ENCODE peak calls at places on chromosomes 11 and 22, in ten cellular contexts. One of them, this sample, is unnamed.
A peak's percentile ranks its signal among the peaks of the same experiment; 100 is the strongest.

GRCh38 chr11:48087974-48088681 is 107.8 kb downstream of the PTPRJ start:
- DNase-seq in mesothelial cell of epicardium: no peak
- DNase-seq in thoracic aorta: no peak
- DNase-seq in GM13976: no peak
- DNase-seq in brain microvascular endothelial cell: no peak
- DNase-seq in cardiac fibroblast: no peak
- DNase-seq in CD8-positive, alpha-beta T cell: no peak
- DNase-seq in left ventricle myocardium inferior: peak; percentile 46
- DNase-seq in neural crest cell: no peak
- DNase-seq in tibial nerve: no peak
- DNase-seq in this sample: no peak

GRCh38 chr22:46026907-46027218 is 49.9 kb upstream of the WNT7B start:
- DNase-seq in mesothelial cell of epicardium: no peak
- DNase-seq in thoracic aorta: no peak
- DNase-seq in GM13976: no peak
- DNase-seq in brain microvascular endothelial cell: no peak
- DNase-seq in cardiac fibroblast: no peak
- DNase-seq in CD8-positive, alpha-beta T cell: no peak
- DNase-seq in left ventricle myocardium inferior: no peak
- DNase-seq in neural crest cell: no peak
- DNase-seq in tibial nerve: no peak
- DNase-seq in this sample: no peak

GRCh38 chr22:39839917-39840510 is 53.5 kb downstream of the ENTHD1 start:
- DNase-seq in mesothelial cell of epicardium: no peak
- DNase-seq in thoracic aorta: no peak
- DNase-seq in GM13976: peak; percentile 28
- DNase-seq in brain microvascular endothelial cell: no peak
- DNase-seq in cardiac fibroblast: no peak
- DNase-seq in CD8-positive, alpha-beta T cell: peak; percentile 20
- DNase-seq in left ventricle myocardium inferior: no peak
- DNase-seq in neural crest cell: no peak
- DNase-seq in tibial nerve: no peak
- DNase-seq in this sample: no peak

GRCh38 chr11:10158461-10158860 is 135.6 kb downstream of the SBF2 start:
- DNase-seq in mesothelial cell of epicardium: no peak
- DNase-seq in thoracic aorta: no peak
- DNase-seq in GM13976: no peak
- DNase-seq in brain microvascular endothelial cell: no peak
- DNase-seq in cardiac fibroblast: no peak
- DNase-seq in CD8-positive, alpha-beta T cell: no peak
- DNase-seq in left ventricle myocardium inferior: no peak
- DNase-seq in neural crest cell: no peak
- DNase-seq in tibial nerve: no peak
- DNase-seq in this sample: no peak

GRCh38 chr22:39422721-39423120 is 23.1 kb downstream of the TAB1 start:
- DNase-seq in mesothelial cell of epicardium: no peak
- DNase-seq in thoracic aorta: no peak
- DNase-seq in GM13976: no peak
- DNase-seq in brain microvascular endothelial cell: no peak
- DNase-seq in cardiac fibroblast: no peak
- DNase-seq in CD8-positive, alpha-beta T cell: no peak
- DNase-seq in left ventricle myocardium inferior: no peak
- DNase-seq in neural crest cell: no peak
- DNase-seq in tibial nerve: no peak
- DNase-seq in this sample: peak; percentile 12

GRCh38 chr11:63915961-63916836 is 765 bp downstream of the RCOR2 start:
- DNase-seq in mesothelial cell of epicardium: no peak
- DNase-seq in thoracic aorta: no peak
- DNase-seq in GM13976: peak; percentile 74
- DNase-seq in brain microvascular endothelial cell: no peak
- DNase-seq in cardiac fibroblast: no peak
- DNase-seq in CD8-positive, alpha-beta T cell: peak; percentile 28
- DNase-seq in left ventricle myocardium inferior: peak; percentile 58
- DNase-seq in neural crest cell: peak; percentile 86
- DNase-seq in tibial nerve: peak; percentile 24
- DNase-seq in this sample: no peak

GRCh38 chr11:20249313-20249873 is 89.1 kb upstream of the DBX1 start:
- DNase-seq in mesothelial cell of epicardium: no peak
- DNase-seq in thoracic aorta: no peak
- DNase-seq in GM13976: no peak
- DNase-seq in brain microvascular endothelial cell: no peak
- DNase-seq in cardiac fibroblast: no peak
- DNase-seq in CD8-positive, alpha-beta T cell: no peak
- DNase-seq in left ventricle myocardium inferior: no peak
- DNase-seq in neural crest cell: no peak
- DNase-seq in tibial nerve: no peak
- DNase-seq in this sample: no peak

GRCh38 chr22:49329636-49330035 is 498.0 kb downstream of the BRD1 start:
- DNase-seq in mesothelial cell of epicardium: peak; percentile 6
- DNase-seq in thoracic aorta: no peak
- DNase-seq in GM13976: no peak
- DNase-seq in brain microvascular endothelial cell: no peak
- DNase-seq in cardiac fibroblast: no peak
- DNase-seq in CD8-positive, alpha-beta T cell: no peak
- DNase-seq in left ventricle myocardium inferior: no peak
- DNase-seq in neural crest cell: no peak
- DNase-seq in tibial nerve: no peak
- DNase-seq in this sample: peak; percentile 44

GRCh38 chr11:75350743-75351540 is 519 bp downstream of the ARRB1 start:
- DNase-seq in mesothelial cell of epicardium: peak; percentile 44
- DNase-seq in thoracic aorta: no peak
- DNase-seq in GM13976: no peak
- DNase-seq in brain microvascular endothelial cell: no peak
- DNase-seq in cardiac fibroblast: no peak
- DNase-seq in CD8-positive, alpha-beta T cell: peak; percentile 38
- DNase-seq in left ventricle myocardium inferior: peak; percentile 59
- DNase-seq in neural crest cell: no peak
- DNase-seq in tibial nerve: no peak
- DNase-seq in this sample: no peak

GRCh38 chr11:42951266-42951665 is 360.5 kb upstream of the API5 start:
- DNase-seq in mesothelial cell of epicardium: no peak
- DNase-seq in thoracic aorta: no peak
- DNase-seq in GM13976: no peak
- DNase-seq in brain microvascular endothelial cell: no peak
- DNase-seq in cardiac fibroblast: no peak
- DNase-seq in CD8-positive, alpha-beta T cell: no peak
- DNase-seq in left ventricle myocardium inferior: no peak
- DNase-seq in neural crest cell: no peak
- DNase-seq in tibial nerve: no peak
- DNase-seq in this sample: no peak

GRCh38 chr11:93537767-93538261 is 5.4 kb downstream of the SMCO4 start:
- DNase-seq in mesothelial cell of epicardium: no peak
- DNase-seq in thoracic aorta: peak; percentile 20
- DNase-seq in GM13976: no peak
- DNase-seq in brain microvascular endothelial cell: no peak
- DNase-seq in cardiac fibroblast: no peak
- DNase-seq in CD8-positive, alpha-beta T cell: no peak
- DNase-seq in left ventricle myocardium inferior: no peak
- DNase-seq in neural crest cell: no peak
- DNase-seq in tibial nerve: peak; percentile 52
- DNase-seq in this sample: no peak

GRCh38 chr11:108733479-108734116 is 68.7 kb downstream of the DDX10 start:
- DNase-seq in mesothelial cell of epicardium: no peak
- DNase-seq in thoracic aorta: no peak
- DNase-seq in GM13976: peak; percentile 38
- DNase-seq in brain microvascular endothelial cell: peak; percentile 62
- DNase-seq in cardiac fibroblast: peak; percentile 47
- DNase-seq in CD8-positive, alpha-beta T cell: no peak
- DNase-seq in left ventricle myocardium inferior: no peak
- DNase-seq in neural crest cell: no peak
- DNase-seq in tibial nerve: no peak
- DNase-seq in this sample: no peak

GRCh38 chr22:46262449-46263207 is 515 bp downstream of the PKDREJ start:
- DNase-seq in mesothelial cell of epicardium: no peak
- DNase-seq in thoracic aorta: no peak
- DNase-seq in GM13976: no peak
- DNase-seq in brain microvascular endothelial cell: peak; percentile 30
- DNase-seq in cardiac fibroblast: peak; percentile 54
- DNase-seq in CD8-positive, alpha-beta T cell: peak; percentile 33
- DNase-seq in left ventricle myocardium inferior: peak; percentile 72
- DNase-seq in neural crest cell: peak; percentile 33
- DNase-seq in tibial nerve: peak; percentile 52
- DNase-seq in this sample: no peak

GRCh38 chr22:43592470-43592869 is 180.7 kb downstream of the MPPED1 start:
- DNase-seq in mesothelial cell of epicardium: no peak
- DNase-seq in thoracic aorta: no peak
- DNase-seq in GM13976: no peak
- DNase-seq in brain microvascular endothelial cell: no peak
- DNase-seq in cardiac fibroblast: peak; percentile 3
- DNase-seq in CD8-positive, alpha-beta T cell: no peak
- DNase-seq in left ventricle myocardium inferior: no peak
- DNase-seq in neural crest cell: peak; percentile 16
- DNase-seq in tibial nerve: no peak
- DNase-seq in this sample: no peak
- TF ChIP-seq CTCF in mesothelial cell of epicardium: no peak
- TF ChIP-seq CTCF in thoracic aorta: no peak
- TF ChIP-seq CTCF in GM13976: no peak
- TF ChIP-seq CTCF in brain microvascular endothelial cell: no peak
- TF ChIP-seq CTCF in cardiac fibroblast: no peak
- TF ChIP-seq CTCF in CD8-positive, alpha-beta T cell: no peak
- TF ChIP-seq CTCF in left ventricle myocardium inferior: peak; percentile 17
- TF ChIP-seq CTCF in neural crest cell: peak; percentile 36
- TF ChIP-seq CTCF in tibial nerve: no peak
- TF ChIP-seq CTCF in this sample: no peak

DNA sequence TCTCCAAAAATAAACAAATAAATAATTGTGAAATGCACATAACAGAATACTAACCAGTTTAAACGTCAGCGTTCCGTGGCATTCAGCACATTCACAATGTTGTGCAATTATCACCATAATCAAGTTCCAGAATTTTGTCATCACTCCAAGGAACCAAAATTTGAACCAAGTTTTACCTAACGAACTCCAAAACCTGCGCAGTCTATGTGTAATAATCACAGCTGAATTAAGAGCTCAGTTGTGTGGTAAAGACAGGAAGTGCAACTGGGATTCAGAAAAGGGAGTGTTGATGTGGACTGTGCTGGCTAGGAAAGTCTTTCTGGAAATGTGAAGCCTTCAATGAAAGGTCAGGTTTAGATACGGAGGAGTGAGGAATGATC is 5.4 kb upstream of the MCAM start:
- DNase-seq in mesothelial cell of epicardium: no peak
- DNase-seq in thoracic aorta: no peak
- DNase-seq in GM13976: no peak
- DNase-seq in brain microvascular endothelial cell: no peak
- DNase-seq in cardiac fibroblast: peak; percentile 52
- DNase-seq in CD8-positive, alpha-beta T cell: no peak
- DNase-seq in left ventricle myocardium inferior: no peak
- DNase-seq in neural crest cell: no peak
- DNase-seq in tibial nerve: no peak
- DNase-seq in this sample: no peak
- TF ChIP-seq CTCF in mesothelial cell of epicardium: no peak
- TF ChIP-seq CTCF in thoracic aorta: peak; percentile 6
- TF ChIP-seq CTCF in GM13976: no peak
- TF ChIP-seq CTCF in brain microvascular endothelial cell: peak; percentile 8
- TF ChIP-seq CTCF in cardiac fibroblast: peak; percentile 30
- TF ChIP-seq CTCF in CD8-positive, alpha-beta T cell: no peak
- TF ChIP-seq CTCF in left ventricle myocardium inferior: peak; percentile 18
- TF ChIP-seq CTCF in neural crest cell: no peak
- TF ChIP-seq CTCF in tibial nerve: no peak
- TF ChIP-seq CTCF in this sample: no peak

DNA sequence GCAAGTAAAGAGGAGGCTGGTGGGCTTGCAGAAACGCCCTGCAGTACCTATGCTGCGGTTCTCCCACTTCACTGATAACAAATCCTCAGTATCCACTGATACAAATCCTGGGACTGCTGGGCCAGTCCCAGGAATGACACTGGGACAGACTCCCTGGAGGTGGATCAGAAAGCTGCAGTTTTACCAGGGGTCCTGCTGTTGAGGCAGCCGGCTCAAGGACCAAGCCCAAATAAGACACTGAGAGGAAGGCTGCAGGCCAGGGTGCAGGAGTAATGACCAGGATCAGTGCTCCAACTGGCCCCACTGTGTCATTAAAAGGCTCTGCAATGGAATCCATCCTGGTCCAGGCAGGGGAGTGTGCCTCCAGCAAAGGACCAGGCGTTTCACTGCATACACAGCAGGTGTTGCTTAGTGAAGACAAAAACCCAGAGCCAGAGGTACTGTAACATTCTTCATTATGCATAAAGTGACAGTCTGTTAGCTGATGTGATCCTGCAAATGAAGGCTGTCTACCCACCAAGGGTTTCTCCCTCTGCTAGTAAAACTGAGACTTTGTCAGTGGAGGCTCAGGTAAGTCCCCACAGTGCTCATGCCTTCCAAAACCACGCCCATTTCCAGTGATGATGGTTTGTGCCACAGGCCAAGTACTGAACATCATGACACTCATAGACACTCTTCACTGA is 1.4 kb upstream of the C22orf39 start:
- DNase-seq in mesothelial cell of epicardium: no peak
- DNase-seq in thoracic aorta: no peak
- DNase-seq in GM13976: peak; percentile 49
- DNase-seq in brain microvascular endothelial cell: no peak
- DNase-seq in cardiac fibroblast: no peak
- DNase-seq in CD8-positive, alpha-beta T cell: no peak
- DNase-seq in left ventricle myocardium inferior: no peak
- DNase-seq in neural crest cell: no peak
- DNase-seq in tibial nerve: no peak
- DNase-seq in this sample: no peak
- TF ChIP-seq CTCF in mesothelial cell of epicardium: no peak
- TF ChIP-seq CTCF in thoracic aorta: no peak
- TF ChIP-seq CTCF in GM13976: no peak
- TF ChIP-seq CTCF in brain microvascular endothelial cell: no peak
- TF ChIP-seq CTCF in cardiac fibroblast: no peak
- TF ChIP-seq CTCF in CD8-positive, alpha-beta T cell: no peak
- TF ChIP-seq CTCF in left ventricle myocardium inferior: no peak
- TF ChIP-seq CTCF in neural crest cell: no peak
- TF ChIP-seq CTCF in tibial nerve: no peak
- TF ChIP-seq CTCF in this sample: no peak

GRCh38 chr11:124623861-124624525 is 1.3 kb downstream of the TBRG1 start:
- DNase-seq in mesothelial cell of epicardium: no peak
- DNase-seq in thoracic aorta: no peak
- DNase-seq in GM13976: no peak
- DNase-seq in brain microvascular endothelial cell: no peak
- DNase-seq in cardiac fibroblast: no peak
- DNase-seq in CD8-positive, alpha-beta T cell: no peak
- DNase-seq in left ventricle myocardium inferior: no peak
- DNase-seq in neural crest cell: no peak
- DNase-seq in tibial nerve: no peak
- DNase-seq in this sample: no peak

GRCh38 chr11:124625504-124626168 is 3.0 kb downstream of the TBRG1 start:
- DNase-seq in mesothelial cell of epicardium: no peak
- DNase-seq in thoracic aorta: no peak
- DNase-seq in GM13976: no peak
- DNase-seq in brain microvascular endothelial cell: no peak
- DNase-seq in cardiac fibroblast: no peak
- DNase-seq in CD8-positive, alpha-beta T cell: no peak
- DNase-seq in left ventricle myocardium inferior: no peak
- DNase-seq in neural crest cell: no peak
- DNase-seq in tibial nerve: no peak
- DNase-seq in this sample: no peak

GRCh38 chr11:124618863-124619262 is 3.8 kb upstream of the TBRG1 start:
- DNase-seq in mesothelial cell of epicardium: no peak
- DNase-seq in thoracic aorta: no peak
- DNase-seq in GM13976: no peak
- DNase-seq in brain microvascular endothelial cell: no peak
- DNase-seq in cardiac fibroblast: no peak
- DNase-seq in CD8-positive, alpha-beta T cell: no peak
- DNase-seq in left ventricle myocardium inferior: no peak
- DNase-seq in neural crest cell: no peak
- DNase-seq in tibial nerve: no peak
- DNase-seq in this sample: no peak

GRCh38 chr11:124627546-124627945 is 4.9 kb downstream of the TBRG1 start:
- DNase-seq in mesothelial cell of epicardium: no peak
- DNase-seq in thoracic aorta: no peak
- DNase-seq in GM13976: no peak
- DNase-seq in brain microvascular endothelial cell: no peak
- DNase-seq in cardiac fibroblast: no peak
- DNase-seq in CD8-positive, alpha-beta T cell: no peak
- DNase-seq in left ventricle myocardium inferior: no peak
- DNase-seq in neural crest cell: no peak
- DNase-seq in tibial nerve: no peak
- DNase-seq in this sample: no peak

GRCh38 chr11:124622531-124623451 is at the start of gene TBRG1:
- DNase-seq in mesothelial cell of epicardium: peak; percentile 82
- DNase-seq in thoracic aorta: peak; percentile 73
- DNase-seq in GM13976: peak; percentile 92
- DNase-seq in brain microvascular endothelial cell: peak; percentile 84
- DNase-seq in cardiac fibroblast: peak; percentile 93
- DNase-seq in CD8-positive, alpha-beta T cell: peak; percentile 84
- DNase-seq in left ventricle myocardium inferior: peak; percentile 89
- DNase-seq in neural crest cell: peak; percentile 73
- DNase-seq in tibial nerve: peak; percentile 85
- DNase-seq in this sample: peak; percentile 93
- TF ChIP-seq CTCF in mesothelial cell of epicardium: no peak
- TF ChIP-seq CTCF in thoracic aorta: no peak
- TF ChIP-seq CTCF in GM13976: no peak
- TF ChIP-seq CTCF in brain microvascular endothelial cell: no peak
- TF ChIP-seq CTCF in cardiac fibroblast: no peak
- TF ChIP-seq CTCF in CD8-positive, alpha-beta T cell: no peak
- TF ChIP-seq CTCF in left ventricle myocardium inferior: no peak
- TF ChIP-seq CTCF in neural crest cell: no peak
- TF ChIP-seq CTCF in tibial nerve: no peak
- TF ChIP-seq CTCF in this sample: no peak

This sample was measured in chondrocyte.